ENCODE peak calls at places on chromosomes 16 and 17, in six cellular contexts. One of them, this sample, is unnamed. For H3K4me1, the result is how much of the 10 kb centered on the place peaks cover.

GRCh38 chr17:21524211-21524591 is 148.0 kb downstream of the KCNJ12 start:
- DNase-seq in A549: no peak
- DNase-seq in ovary: no peak
- DNase-seq in H1: peak
- DNase-seq in K562: no peak
- DNase-seq in tibial nerve: no peak
- DNase-seq in this sample: no peak

GRCh38 chr17:79838541-79839274 is 532 bp downstream of the CBX4 start:
- DNase-seq in A549: peak
- DNase-seq in ovary: peak
- DNase-seq in H1: peak
- DNase-seq in K562: peak
- DNase-seq in tibial nerve: no peak
- DNase-seq in this sample: peak

GRCh38 chr17:10870651-10871050 is 32.8 kb upstream of the PIRT start:
- DNase-seq in A549: no peak
- DNase-seq in ovary: no peak
- DNase-seq in H1: no peak
- DNase-seq in K562: no peak
- DNase-seq in tibial nerve: no peak
- DNase-seq in this sample: no peak

GRCh38 chr17:61285483-61286320 is 113.9 kb upstream of the TBX2 start:
- DNase-seq in A549: no peak
- DNase-seq in ovary: no peak
- DNase-seq in H1: no peak
- DNase-seq in K562: no peak
- DNase-seq in tibial nerve: no peak
- DNase-seq in this sample: no peak

GRCh38 chr16:14419817-14420216 is 210.2 kb downstream of the PARN start:
- DNase-seq in A549: no peak
- DNase-seq in ovary: no peak
- DNase-seq in H1: no peak
- DNase-seq in K562: no peak
- DNase-seq in tibial nerve: no peak
- DNase-seq in this sample: no peak

GRCh38 chr16:21626659-21627277 is 25.6 kb downstream of the IGSF6 start:
- DNase-seq in A549: no peak
- DNase-seq in ovary: no peak
- DNase-seq in H1: no peak
- DNase-seq in K562: no peak
- DNase-seq in tibial nerve: no peak
- DNase-seq in this sample: no peak

GRCh38 chr17:78669256-78669974 is 92.2 kb upstream of the DNAH17 start:
- DNase-seq in A549: no peak
- DNase-seq in ovary: no peak
- DNase-seq in H1: no peak
- DNase-seq in K562: no peak
- DNase-seq in tibial nerve: no peak
- DNase-seq in this sample: no peak

GRCh38 chr16:17459903-17460521 is 10.7 kb downstream of the XYLT1 start:
- DNase-seq in A549: no peak
- DNase-seq in ovary: peak
- DNase-seq in H1: no peak
- DNase-seq in K562: no peak
- DNase-seq in tibial nerve: no peak
- DNase-seq in this sample: peak

GRCh38 chr17:51230306-51230705 is 29.5 kb downstream of the MBTD1 start:
- DNase-seq in A549: no peak
- DNase-seq in ovary: no peak
- DNase-seq in H1: no peak
- DNase-seq in K562: no peak
- DNase-seq in tibial nerve: no peak
- DNase-seq in this sample: no peak

GRCh38 chr17:72764632-72765041 is 327.9 kb downstream of the SLC39A11 start:
- DNase-seq in A549: no peak
- DNase-seq in ovary: no peak
- DNase-seq in H1: no peak
- DNase-seq in K562: no peak
- DNase-seq in tibial nerve: no peak
- DNase-seq in this sample: no peak
- H3K4me1 ChIP-seq in A549: under half
- H3K4me1 ChIP-seq in ovary: under half
- H3K4me1 ChIP-seq in H1: under half
- H3K4me1 ChIP-seq in K562: under half
- H3K4me1 ChIP-seq in tibial nerve: under half
- H3K4me1 ChIP-seq in this sample: under half

GRCh38 chr17:41631025-41631889 is 6.9 kb upstream of the KRT17 start:
- DNase-seq in A549: no peak
- DNase-seq in ovary: no peak
- DNase-seq in H1: no peak
- DNase-seq in K562: no peak
- DNase-seq in tibial nerve: no peak
- DNase-seq in this sample: no peak

GRCh38 chr17:41629826-41630670 is 5.7 kb upstream of the KRT17 start:
- DNase-seq in A549: no peak
- DNase-seq in ovary: no peak
- DNase-seq in H1: no peak
- DNase-seq in K562: no peak
- DNase-seq in tibial nerve: no peak
- DNase-seq in this sample: no peak

GRCh38 chr17:41632482-41633105 is 8.2 kb upstream of the KRT17 start:
- DNase-seq in A549: no peak
- DNase-seq in ovary: no peak
- DNase-seq in H1: no peak
- DNase-seq in K562: no peak
- DNase-seq in tibial nerve: no peak
- DNase-seq in this sample: no peak

GRCh38 chr17:41633498-41634197 is 9.3 kb upstream of the KRT17 start:
- DNase-seq in A549: no peak
- DNase-seq in ovary: no peak
- DNase-seq in H1: no peak
- DNase-seq in K562: no peak
- DNase-seq in tibial nerve: no peak
- DNase-seq in this sample: no peak

GRCh38 chr17:41631890-41632269 is 7.5 kb upstream of the KRT17 start:
- DNase-seq in A549: no peak
- DNase-seq in ovary: no peak
- DNase-seq in H1: no peak
- DNase-seq in K562: no peak
- DNase-seq in tibial nerve: no peak
- DNase-seq in this sample: no peak
- TF ChIP-seq POLR2A in A549: no peak
- TF ChIP-seq POLR2A in ovary: no peak
- TF ChIP-seq POLR2A in H1: no peak
- TF ChIP-seq POLR2A in K562: no peak
- TF ChIP-seq POLR2A in tibial nerve: no peak
- TF ChIP-seq POLR2A in this sample: no peak

DNA sequence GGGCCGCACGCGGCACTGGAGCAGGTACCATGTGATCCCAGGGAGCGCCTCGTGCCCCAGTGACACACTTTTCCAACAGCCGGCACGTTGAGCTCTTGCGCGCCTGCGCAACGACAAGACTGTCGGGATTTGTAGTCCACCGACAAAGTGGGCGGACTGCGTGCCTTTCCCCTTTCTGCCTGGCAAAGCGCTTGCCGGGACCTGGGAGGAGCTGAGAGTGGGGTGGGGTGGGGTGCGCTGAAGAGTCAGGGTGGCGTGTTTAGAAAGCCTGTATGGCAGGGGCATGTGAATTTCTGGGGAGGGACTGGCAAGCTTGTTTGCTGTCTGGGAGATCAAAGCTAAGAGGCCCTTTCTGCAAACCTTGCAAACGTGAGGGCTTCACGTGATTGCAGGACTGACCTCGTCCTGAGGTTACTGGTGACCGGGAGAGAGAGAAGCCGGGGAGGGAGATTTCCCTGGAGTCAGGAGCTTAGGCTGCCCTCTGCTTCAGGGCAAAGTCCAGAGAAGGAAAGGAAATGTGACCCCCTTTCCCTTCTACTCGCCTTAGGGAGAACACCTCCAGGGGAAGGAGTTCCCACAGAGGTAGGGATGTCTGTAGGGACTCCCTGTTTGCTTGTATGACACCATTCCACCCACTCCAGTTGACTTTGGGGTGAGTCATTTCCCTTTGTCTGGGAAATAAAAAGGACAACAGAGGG is 429 bp upstream of the NR1D1 start:
- DNase-seq in A549: peak
- DNase-seq in ovary: peak
- DNase-seq in H1: peak
- DNase-seq in K562: peak
- DNase-seq in tibial nerve: peak
- DNase-seq in this sample: peak
- TF ChIP-seq EP300 in A549: no peak
- TF ChIP-seq EP300 in ovary: peak
- TF ChIP-seq EP300 in H1: no peak
- TF ChIP-seq EP300 in K562: peak
- TF ChIP-seq EP300 in tibial nerve: peak
- TF ChIP-seq EP300 in this sample: peak

GRCh38 chr17:72466606-72467005 is 345.8 kb downstream of the SOX9 start:
- DNase-seq in A549: no peak
- DNase-seq in ovary: no peak
- DNase-seq in H1: no peak
- DNase-seq in K562: no peak
- DNase-seq in tibial nerve: no peak
- DNase-seq in this sample: no peak
- H3K4me1 ChIP-seq in A549: half or more
- H3K4me1 ChIP-seq in ovary: under half
- H3K4me1 ChIP-seq in H1: under half
- H3K4me1 ChIP-seq in K562: under half
- H3K4me1 ChIP-seq in tibial nerve: under half
- H3K4me1 ChIP-seq in this sample: half or more

DNA sequence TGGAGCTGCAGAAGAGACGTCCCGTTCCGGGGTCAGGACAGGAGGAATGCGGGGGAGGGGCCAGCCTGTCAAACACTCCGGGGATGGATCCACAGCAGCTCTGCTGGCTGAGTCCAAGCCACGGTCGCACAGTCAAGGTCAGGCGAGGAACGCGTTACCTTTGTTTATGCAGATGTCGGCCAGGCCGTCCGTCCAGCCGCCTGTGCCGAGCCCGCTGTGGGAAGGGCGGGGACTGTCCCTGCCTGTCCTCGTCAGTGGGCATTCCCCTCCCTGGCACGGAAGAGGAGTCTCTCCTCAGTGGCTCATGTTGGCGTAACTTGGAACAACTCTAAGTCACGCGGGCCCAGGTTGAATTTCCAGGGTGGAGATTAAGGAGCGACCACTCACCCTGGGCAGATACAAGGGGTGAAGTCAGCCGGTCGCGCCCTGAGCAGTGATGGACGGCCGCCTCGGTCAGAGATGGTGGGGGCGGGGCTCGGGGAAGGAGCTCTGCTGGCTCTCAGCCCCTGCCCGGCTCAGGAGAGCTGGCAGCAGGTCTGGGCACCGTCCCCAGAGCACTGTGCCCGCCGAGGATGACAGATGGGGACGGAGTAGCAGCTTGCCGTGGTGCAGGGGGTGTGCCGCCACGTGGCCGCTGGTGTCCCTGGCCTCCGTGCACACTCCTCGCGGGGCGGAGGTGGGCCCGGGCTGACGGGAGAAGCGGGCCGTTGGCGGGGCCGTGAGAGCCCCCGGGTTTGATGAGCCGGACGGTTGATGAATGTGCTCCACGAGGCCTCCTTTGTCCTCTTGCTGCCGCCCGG is 7.3 kb downstream of the CACNA1H start:
- DNase-seq in A549: no peak
- DNase-seq in ovary: peak
- DNase-seq in H1: no peak
- DNase-seq in K562: peak
- DNase-seq in tibial nerve: no peak
- DNase-seq in this sample: peak
- TF ChIP-seq POLR2A in A549: no peak
- TF ChIP-seq POLR2A in ovary: no peak
- TF ChIP-seq POLR2A in H1: no peak
- TF ChIP-seq POLR2A in K562: no peak
- TF ChIP-seq POLR2A in tibial nerve: no peak
- TF ChIP-seq POLR2A in this sample: no peak

DNA sequence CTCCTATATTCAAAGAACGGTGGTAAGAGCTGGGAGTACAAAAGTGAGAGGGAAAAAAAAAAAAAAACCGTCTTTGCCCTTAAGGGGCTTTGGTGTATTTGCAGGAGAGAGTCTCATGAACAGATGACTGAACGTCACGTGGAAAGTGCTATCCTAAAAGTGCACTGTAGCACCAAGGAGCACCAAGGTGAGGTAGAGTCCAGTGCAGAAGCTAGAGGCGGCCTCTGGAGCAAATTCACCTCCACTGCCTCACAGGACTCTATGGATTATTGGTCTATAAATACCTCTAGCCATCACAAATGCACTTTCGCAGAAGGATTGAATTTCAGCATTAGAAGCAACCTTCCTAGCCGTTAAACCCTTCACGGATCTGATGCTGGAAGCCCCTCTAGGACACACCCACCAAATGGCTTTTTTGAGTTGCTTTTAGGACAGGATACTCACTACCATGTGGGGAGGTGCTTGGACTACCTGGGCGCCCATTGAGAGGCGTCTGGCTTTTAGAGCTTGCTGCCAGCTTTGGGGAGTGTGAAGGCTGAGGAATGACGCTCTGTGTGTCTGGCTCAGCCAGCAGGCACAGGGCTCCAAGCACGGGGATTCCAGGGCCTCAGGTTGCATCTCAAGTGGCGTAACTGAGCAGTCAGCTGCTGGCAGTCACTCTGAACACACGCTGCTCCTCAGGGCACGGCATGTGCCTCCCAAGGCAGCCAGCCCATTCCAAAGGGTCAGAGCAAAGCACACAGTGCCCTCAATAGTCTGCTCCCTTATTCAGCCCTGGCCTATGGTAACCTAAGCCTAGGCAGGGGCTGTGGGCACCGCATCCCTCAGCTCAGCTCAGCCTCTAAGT is 52.7 kb downstream of the CDRT4 start:
- DNase-seq in A549: no peak
- DNase-seq in ovary: no peak
- DNase-seq in H1: no peak
- DNase-seq in K562: no peak
- DNase-seq in tibial nerve: no peak
- DNase-seq in this sample: no peak
- TF ChIP-seq EP300 in A549: no peak
- TF ChIP-seq EP300 in ovary: no peak
- TF ChIP-seq EP300 in H1: no peak
- TF ChIP-seq EP300 in K562: no peak
- TF ChIP-seq EP300 in tibial nerve: peak
- TF ChIP-seq EP300 in this sample: peak

DNA sequence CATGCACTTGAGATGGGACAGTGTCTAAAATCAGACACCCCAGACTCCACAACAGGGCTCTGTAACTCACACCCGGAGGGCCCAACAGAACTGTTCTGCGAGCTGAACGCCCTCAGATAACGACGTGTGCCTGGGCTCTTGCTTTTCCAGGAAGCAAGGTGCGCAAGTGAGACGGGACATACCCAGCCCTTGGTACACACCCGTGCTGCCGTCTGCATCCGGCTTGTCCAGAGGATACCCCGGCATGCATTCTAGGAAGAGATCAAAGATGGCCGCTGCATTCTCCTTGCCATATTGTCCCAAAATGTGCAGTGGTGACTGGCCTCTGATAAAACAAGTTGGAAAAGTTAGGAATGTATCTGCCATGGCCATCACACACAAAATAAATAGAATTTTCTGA is 29.4 kb downstream of the CYB5D2 start:
- DNase-seq in A549: no peak
- DNase-seq in ovary: no peak
- DNase-seq in H1: no peak
- DNase-seq in K562: no peak
- DNase-seq in tibial nerve: no peak
- DNase-seq in this sample: no peak
- H3K4me1 ChIP-seq in A549: under half
- H3K4me1 ChIP-seq in ovary: under half
- H3K4me1 ChIP-seq in H1: under half
- H3K4me1 ChIP-seq in K562: under half
- H3K4me1 ChIP-seq in tibial nerve: under half
- H3K4me1 ChIP-seq in this sample: under half

GRCh38 chr16:4846901-4847773 is at the start of the genes GLYR1 and UBN1:
- DNase-seq in A549: peak
- DNase-seq in ovary: peak
- DNase-seq in H1: peak
- DNase-seq in K562: peak
- DNase-seq in tibial nerve: peak
- DNase-seq in this sample: peak
- TF ChIP-seq POLR2A in A549: peak
- TF ChIP-seq POLR2A in ovary: peak
- TF ChIP-seq POLR2A in H1: peak
- TF ChIP-seq POLR2A in K562: peak
- TF ChIP-seq POLR2A in tibial nerve: peak
- TF ChIP-seq POLR2A in this sample: peak